ENCODE peak calls at places on chromosomes 4 and X, in eight cellular contexts. H is mucosa of descending colon, W is GM23248, Z is GM19239, F is cerebellum, C is uterus, S is ELR, L is DND-41. U is an unnamed sample.

GRCh38 chr4:161360982-161361381 is 802.8 kb downstream of the FSTL5 start:
- DNase-seq in H (no peak), W (no peak), Z (no peak), F (no peak), C (no peak), S (no peak), L (no peak), U (no peak)

GRCh38 chrX:4932790-4933189 is 1219.3 kb upstream of the PRKX start:
- DNase-seq in H (no peak), W (no peak), Z (no peak), F (no peak), C (no peak), S (no peak), L (no peak), U (no peak)

GRCh38 chr4:188714907-188715306 is 575.7 kb downstream of the TRIML1 start:
- DNase-seq in H (no peak), W (peak; percentile 64), Z (no peak), F (no peak), C (no peak), S (peak; percentile 53), L (no peak), U (no peak)

GRCh38 chr4:124111922-124112321 is 600.6 kb downstream of the ANKRD50 start:
- DNase-seq in H (no peak), W (peak; percentile 77), Z (no peak), F (no peak), C (no peak), S (peak; percentile 73), L (no peak), U (peak; percentile 71)

GRCh38 chrX:39895228-39896110 is 202.3 kb downstream of the BCOR start:
- DNase-seq in H (peak; percentile 30), W (peak; percentile 24), Z (no peak), F (peak; percentile 6), C (no peak), S (peak; percentile 34), L (no peak), U (no peak)

GRCh38 chr4:31294655-31295054 is 574.5 kb downstream of the PCDH7 start:
- DNase-seq in H (no peak), W (no peak), Z (no peak), F (no peak), C (no peak), S (no peak), L (no peak), U (no peak)

GRCh38 chrX:30141966-30142365 is 73.4 kb upstream of the MAGEB2 start:
- DNase-seq in H (no peak), W (peak; percentile 52), Z (peak; percentile 4), F (no peak), C (no peak), S (peak; percentile 30), L (no peak), U (no peak)

GRCh38 chr4:138225477-138225876 is 16.7 kb downstream of the SLC7A11 start:
- DNase-seq in H (no peak), W (peak; percentile 41), Z (no peak), F (no peak), C (no peak), S (peak; percentile 54), L (no peak), U (no peak)

GRCh38 chr4:144179152-144179739 is 38.7 kb upstream of the GYPA start:
- DNase-seq in H (no peak), W (no peak), Z (no peak), F (no peak), C (no peak), S (no peak), L (no peak), U (no peak)

GRCh38 chr4:100174985-100175383 is 15.3 kb downstream of the DDIT4L start:
- DNase-seq in H (no peak), W (no peak), Z (no peak), F (no peak), C (no peak), S (no peak), L (no peak), U (no peak)

GRCh38 chrX:147537172-147537571 is 374.5 kb upstream of the FMR1 start:
- DNase-seq in H (no peak), W (peak; percentile 0), Z (no peak), F (no peak), C (no peak), S (no peak), L (no peak), U (no peak)

GRCh38 chr4:183181081-183181480 is 82.0 kb downstream of the WWC2 start:
- DNase-seq in H (no peak), W (no peak), Z (no peak), F (no peak), C (no peak), S (no peak), L (no peak), U (no peak)

GRCh38 chrX:103919336-103919682 is 43.1 kb upstream of the TMSB15B start:
- DNase-seq in H (peak; percentile 10), W (peak; percentile 68), Z (no peak), F (peak; percentile 31), C (no peak), S (peak; percentile 54), L (peak; percentile 57), U (no peak)

GRCh38 chr4:38671594-38671943 is 7.6 kb downstream of the KLF3 start:
- DNase-seq in H (no peak), W (no peak), Z (no peak), F (no peak), C (no peak), S (no peak), L (no peak), U (no peak)

GRCh38 chr4:25088342-25088952 is 57.7 kb upstream of the LGI2 start:
- DNase-seq in H (no peak), W (peak; percentile 68), Z (no peak), F (peak; percentile 44), C (no peak), S (peak; percentile 2), L (no peak), U (peak; percentile 21)

GRCh38 chrX:133880032-133880443 is 105.4 kb downstream of the GPC3 start:
- DNase-seq in H (no peak), W (no peak), Z (no peak), F (no peak), C (no peak), S (no peak), L (no peak), U (no peak)

GRCh38 chr4:111506706-111507105 is 638.5 kb upstream of the FAM241A start:
- DNase-seq in H (no peak), W (peak; percentile 89), Z (no peak), F (no peak), C (no peak), S (peak; percentile 71), L (no peak), U (no peak)

GRCh38 chr4:76374744-76375143 is 46.2 kb downstream of the CCDC158 start:
- DNase-seq in H (no peak), W (peak; percentile 10), Z (no peak), F (no peak), C (no peak), S (peak; percentile 30), L (no peak), U (no peak)

GRCh38 chr4:95155759-95156451 is 392.9 kb downstream of the UNC5C start:
- DNase-seq in H (no peak), W (peak; percentile 64), Z (peak; percentile 16), F (no peak), C (no peak), S (peak; percentile 21), L (peak; percentile 33), U (no peak)

GRCh38 chr4:3518941-3519340 is 13.3 kb downstream of the LRPAP1 start:
- DNase-seq in H (no peak), W (no peak), Z (no peak), F (no peak), C (no peak), S (no peak), L (no peak), U (no peak)

GRCh38 chr4:78481180-78481579 is 70.4 kb upstream of the ANXA3 start:
- DNase-seq in H (no peak), W (peak; percentile 98), Z (no peak), F (no peak), C (no peak), S (peak; percentile 84), L (no peak), U (peak; percentile 78)

GRCh38 chr4:47383829-47384427 is 79.6 kb downstream of the COMMD8 start:
- DNase-seq in H (no peak), W (peak; percentile 66), Z (no peak), F (peak; percentile 44), C (no peak), S (peak; percentile 66), L (no peak), U (peak; percentile 2)

GRCh38 chr4:24963277-24963676 is 50.4 kb upstream of the CCDC149 start:
- DNase-seq in H (no peak), W (no peak), Z (no peak), F (no peak), C (no peak), S (no peak), L (no peak), U (no peak)

GRCh38 chrX:11461181-11462001 is 168.2 kb downstream of the AMELX start:
- DNase-seq in H (no peak), W (peak; percentile 45), Z (no peak), F (no peak), C (no peak), S (peak; percentile 59), L (no peak), U (no peak)

GRCh38 chr4:139282375-139283075 is 2.5 kb upstream of the MGARP start:
- DNase-seq in H (no peak), W (peak; percentile 55), Z (no peak), F (no peak), C (no peak), S (peak; percentile 9), L (no peak), U (no peak)

GRCh38 chr4:45349859-45350258 is 623.5 kb upstream of the GNPDA2 start:
- DNase-seq in H (no peak), W (no peak), Z (no peak), F (no peak), C (no peak), S (no peak), L (no peak), U (no peak)

GRCh38 chr4:2009651-2010233 is 968 bp upstream of the NELFA start:
- DNase-seq in H (peak; percentile 79), W (peak; percentile 86), Z (no peak), F (peak; percentile 43), C (no peak), S (peak; percentile 71), L (peak; percentile 67), U (peak; percentile 10)

GRCh38 chr4:129371901-129372300 is 275.9 kb downstream of the C4orf33 start:
- DNase-seq in H (no peak), W (peak; percentile 17), Z (no peak), F (no peak), C (no peak), S (no peak), L (no peak), U (no peak)

U was measured in HFF-Myc.